ENCODE peak calls at places on chromosomes 11 and 22, in ten cellular contexts. One of them, this sample, is unnamed.

GRCh38 chr11:120413480-120413879 is 77.3 kb downstream of the ARHGEF12 start:
- DNase-seq in HCT116: no peak
- DNase-seq in HL-60: no peak
- DNase-seq in GM12878: no peak
- DNase-seq in breast epithelium: no peak
- DNase-seq in transverse colon: no peak
- DNase-seq in stomach: no peak
- DNase-seq in endothelial cell of umbilical vein: no peak
- DNase-seq in spleen: no peak
- DNase-seq in H1: no peak
- DNase-seq in this sample: no peak

GRCh38 chr11:24267015-24267414 is 229.8 kb upstream of the LUZP2 start:
- DNase-seq in HCT116: no peak
- DNase-seq in HL-60: no peak
- DNase-seq in GM12878: no peak
- DNase-seq in breast epithelium: no peak
- DNase-seq in transverse colon: no peak
- DNase-seq in stomach: no peak
- DNase-seq in endothelial cell of umbilical vein: no peak
- DNase-seq in spleen: no peak
- DNase-seq in H1: no peak
- DNase-seq in this sample: no peak

GRCh38 chr11:65113361-65113756 is 1.7 kb downstream of the TM7SF2 start:
- DNase-seq in HCT116: no peak
- DNase-seq in HL-60: no peak
- DNase-seq in GM12878: no peak
- DNase-seq in breast epithelium: no peak
- DNase-seq in transverse colon: no peak
- DNase-seq in stomach: no peak
- DNase-seq in endothelial cell of umbilical vein: no peak
- DNase-seq in spleen: no peak
- DNase-seq in H1: no peak
- DNase-seq in this sample: peak

GRCh38 chr11:126380909-126381308 is 25.4 kb downstream of the ST3GAL4 start:
- DNase-seq in HCT116: no peak
- DNase-seq in HL-60: no peak
- DNase-seq in GM12878: no peak
- DNase-seq in breast epithelium: no peak
- DNase-seq in transverse colon: no peak
- DNase-seq in stomach: no peak
- DNase-seq in endothelial cell of umbilical vein: no peak
- DNase-seq in spleen: no peak
- DNase-seq in H1: no peak
- DNase-seq in this sample: no peak

GRCh38 chr11:68775951-68776388 is 24.6 kb upstream of the TESMIN start:
- DNase-seq in HCT116: peak
- DNase-seq in HL-60: no peak
- DNase-seq in GM12878: no peak
- DNase-seq in breast epithelium: no peak
- DNase-seq in transverse colon: no peak
- DNase-seq in stomach: no peak
- DNase-seq in endothelial cell of umbilical vein: no peak
- DNase-seq in spleen: no peak
- DNase-seq in H1: no peak
- DNase-seq in this sample: no peak

GRCh38 chr11:131674051-131674755 is 303.8 kb downstream of the NTM start:
- DNase-seq in HCT116: peak
- DNase-seq in HL-60: peak
- DNase-seq in GM12878: no peak
- DNase-seq in breast epithelium: peak
- DNase-seq in transverse colon: peak
- DNase-seq in stomach: peak
- DNase-seq in endothelial cell of umbilical vein: peak
- DNase-seq in spleen: no peak
- DNase-seq in H1: peak
- DNase-seq in this sample: peak

GRCh38 chr22:44584256-44584902 is 86.3 kb upstream of the RTL6 start:
- DNase-seq in HCT116: no peak
- DNase-seq in HL-60: no peak
- DNase-seq in GM12878: no peak
- DNase-seq in breast epithelium: no peak
- DNase-seq in transverse colon: no peak
- DNase-seq in stomach: no peak
- DNase-seq in endothelial cell of umbilical vein: no peak
- DNase-seq in spleen: peak
- DNase-seq in H1: no peak
- DNase-seq in this sample: peak

GRCh38 chr11:131888230-131888826 is 517.9 kb downstream of the NTM start:
- DNase-seq in HCT116: no peak
- DNase-seq in HL-60: no peak
- DNase-seq in GM12878: no peak
- DNase-seq in breast epithelium: peak
- DNase-seq in transverse colon: no peak
- DNase-seq in stomach: no peak
- DNase-seq in endothelial cell of umbilical vein: peak
- DNase-seq in spleen: no peak
- DNase-seq in H1: no peak
- DNase-seq in this sample: no peak

GRCh38 chr22:31520036-31520435 is 23.7 kb downstream of the SFI1 start:
- DNase-seq in HCT116: no peak
- DNase-seq in HL-60: no peak
- DNase-seq in GM12878: no peak
- DNase-seq in breast epithelium: no peak
- DNase-seq in transverse colon: no peak
- DNase-seq in stomach: no peak
- DNase-seq in endothelial cell of umbilical vein: no peak
- DNase-seq in spleen: no peak
- DNase-seq in H1: no peak
- DNase-seq in this sample: no peak

GRCh38 chr11:133181066-133181465 is 351.2 kb downstream of the OPCML start:
- DNase-seq in HCT116: no peak
- DNase-seq in HL-60: no peak
- DNase-seq in GM12878: no peak
- DNase-seq in breast epithelium: no peak
- DNase-seq in transverse colon: no peak
- DNase-seq in stomach: peak
- DNase-seq in endothelial cell of umbilical vein: no peak
- DNase-seq in spleen: no peak
- DNase-seq in H1: no peak
- DNase-seq in this sample: no peak

GRCh38 chr11:20360650-20361049 is 2.9 kb upstream of the HTATIP2 start:
- DNase-seq in HCT116: no peak
- DNase-seq in HL-60: peak
- DNase-seq in GM12878: peak
- DNase-seq in breast epithelium: no peak
- DNase-seq in transverse colon: peak
- DNase-seq in stomach: peak
- DNase-seq in endothelial cell of umbilical vein: no peak
- DNase-seq in spleen: peak
- DNase-seq in H1: no peak
- DNase-seq in this sample: no peak

GRCh38 chr22:39325392-39325932 is 6.0 kb upstream of the RPL3 start:
- DNase-seq in HCT116: no peak
- DNase-seq in HL-60: no peak
- DNase-seq in GM12878: no peak
- DNase-seq in breast epithelium: no peak
- DNase-seq in transverse colon: no peak
- DNase-seq in stomach: no peak
- DNase-seq in endothelial cell of umbilical vein: no peak
- DNase-seq in spleen: no peak
- DNase-seq in H1: no peak
- DNase-seq in this sample: no peak

GRCh38 chr11:63505857-63506528 is at the start of gene LGALS12:
- DNase-seq in HCT116: no peak
- DNase-seq in HL-60: peak
- DNase-seq in GM12878: no peak
- DNase-seq in breast epithelium: no peak
- DNase-seq in transverse colon: no peak
- DNase-seq in stomach: no peak
- DNase-seq in endothelial cell of umbilical vein: no peak
- DNase-seq in spleen: no peak
- DNase-seq in H1: no peak
- DNase-seq in this sample: no peak

GRCh38 chr22:30212363-30212995 is 34.1 kb downstream of the LIF start:
- DNase-seq in HCT116: peak
- DNase-seq in HL-60: peak
- DNase-seq in GM12878: no peak
- DNase-seq in breast epithelium: peak
- DNase-seq in transverse colon: peak
- DNase-seq in stomach: peak
- DNase-seq in endothelial cell of umbilical vein: peak
- DNase-seq in spleen: peak
- DNase-seq in H1: no peak
- DNase-seq in this sample: peak

GRCh38 chr22:25008666-25009065 is 56.1 kb downstream of the KIAA1671 start:
- DNase-seq in HCT116: no peak
- DNase-seq in HL-60: no peak
- DNase-seq in GM12878: peak
- DNase-seq in breast epithelium: no peak
- DNase-seq in transverse colon: no peak
- DNase-seq in stomach: no peak
- DNase-seq in endothelial cell of umbilical vein: no peak
- DNase-seq in spleen: no peak
- DNase-seq in H1: no peak
- DNase-seq in this sample: no peak

GRCh38 chr11:95502522-95502921 is 271.5 kb upstream of the SESN3 start:
- DNase-seq in HCT116: no peak
- DNase-seq in HL-60: no peak
- DNase-seq in GM12878: no peak
- DNase-seq in breast epithelium: no peak
- DNase-seq in transverse colon: no peak
- DNase-seq in stomach: no peak
- DNase-seq in endothelial cell of umbilical vein: no peak
- DNase-seq in spleen: no peak
- DNase-seq in H1: no peak
- DNase-seq in this sample: no peak
- H3K27ac ChIP-seq in HCT116: no peak
- H3K27ac ChIP-seq in HL-60: no peak
- H3K27ac ChIP-seq in GM12878: no peak
- H3K27ac ChIP-seq in breast epithelium: no peak
- H3K27ac ChIP-seq in transverse colon: no peak
- H3K27ac ChIP-seq in stomach: no peak
- H3K27ac ChIP-seq in endothelial cell of umbilical vein: no peak
- H3K27ac ChIP-seq in spleen: no peak
- H3K27ac ChIP-seq in H1: no peak
- H3K27ac ChIP-seq in this sample: no peak

DNA sequence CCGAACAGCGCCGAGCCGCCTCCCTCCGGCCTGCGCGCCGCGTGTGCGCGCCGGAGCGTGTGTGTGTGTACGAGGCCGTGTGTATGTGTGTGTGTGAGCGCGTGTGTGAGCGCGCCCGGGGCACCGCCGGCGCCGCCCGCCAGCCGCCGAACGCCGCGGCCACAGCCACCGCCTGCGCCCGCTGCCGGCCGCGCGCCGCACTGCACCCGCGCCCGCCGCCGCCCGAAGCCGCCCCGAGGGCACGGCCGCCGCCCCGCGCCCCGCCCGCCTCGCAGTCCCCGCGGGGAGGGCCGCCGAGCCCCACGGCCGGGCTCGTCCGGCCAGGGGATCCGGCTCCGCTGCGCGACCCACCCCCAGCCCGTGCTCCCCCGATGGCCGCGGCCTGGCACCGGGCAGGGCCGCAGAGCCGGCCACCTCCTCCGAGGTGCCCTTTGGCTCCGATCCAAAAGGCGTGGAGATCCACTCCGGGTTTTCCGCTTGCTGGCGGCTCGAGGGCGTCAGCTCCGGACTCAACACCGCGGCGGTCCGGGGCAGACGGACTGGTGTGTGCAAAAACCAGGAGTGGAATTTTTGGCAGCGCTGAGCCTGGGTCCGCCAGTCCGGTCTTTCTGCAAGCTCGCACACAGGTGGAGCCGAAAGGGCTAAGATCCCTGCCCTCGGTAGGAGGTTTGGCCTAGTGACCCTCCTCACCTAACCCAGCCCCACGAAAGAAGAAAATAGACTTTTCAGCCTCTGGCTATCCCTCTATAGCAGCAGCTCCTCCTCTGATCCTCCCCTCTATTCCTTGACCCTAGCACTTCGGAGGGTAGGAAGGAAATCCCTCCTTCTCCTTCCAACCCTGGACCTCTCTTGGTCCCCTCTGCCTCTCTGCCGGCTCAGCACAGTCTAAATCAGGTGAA is at the start of gene SYT7:
- DNase-seq in HCT116: peak
- DNase-seq in HL-60: peak
- DNase-seq in GM12878: peak
- DNase-seq in breast epithelium: peak
- DNase-seq in transverse colon: peak
- DNase-seq in stomach: peak
- DNase-seq in endothelial cell of umbilical vein: peak
- DNase-seq in spleen: peak
- DNase-seq in H1: peak
- DNase-seq in this sample: peak
- TF ChIP-seq POLR2AphosphoS5 in HCT116: peak
- TF ChIP-seq POLR2AphosphoS5 in HL-60: no peak
- TF ChIP-seq POLR2AphosphoS5 in GM12878: no peak
- TF ChIP-seq POLR2AphosphoS5 in breast epithelium: peak
- TF ChIP-seq POLR2AphosphoS5 in transverse colon: peak
- TF ChIP-seq POLR2AphosphoS5 in stomach: peak
- TF ChIP-seq POLR2AphosphoS5 in endothelial cell of umbilical vein: no peak
- TF ChIP-seq POLR2AphosphoS5 in spleen: peak
- TF ChIP-seq POLR2AphosphoS5 in H1: peak
- TF ChIP-seq POLR2AphosphoS5 in this sample: no peak

GRCh38 chr22:21003782-21004181 is 1.9 kb upstream of the THAP7 start:
- DNase-seq in HCT116: no peak
- DNase-seq in HL-60: no peak
- DNase-seq in GM12878: no peak
- DNase-seq in breast epithelium: no peak
- DNase-seq in transverse colon: peak
- DNase-seq in stomach: no peak
- DNase-seq in endothelial cell of umbilical vein: no peak
- DNase-seq in spleen: no peak
- DNase-seq in H1: no peak
- DNase-seq in this sample: no peak
- H3K27ac ChIP-seq in HCT116: peak
- H3K27ac ChIP-seq in HL-60: no peak
- H3K27ac ChIP-seq in GM12878: no peak
- H3K27ac ChIP-seq in breast epithelium: no peak
- H3K27ac ChIP-seq in transverse colon: peak
- H3K27ac ChIP-seq in stomach: peak
- H3K27ac ChIP-seq in endothelial cell of umbilical vein: no peak
- H3K27ac ChIP-seq in spleen: no peak
- H3K27ac ChIP-seq in H1: no peak
- H3K27ac ChIP-seq in this sample: peak

DNA sequence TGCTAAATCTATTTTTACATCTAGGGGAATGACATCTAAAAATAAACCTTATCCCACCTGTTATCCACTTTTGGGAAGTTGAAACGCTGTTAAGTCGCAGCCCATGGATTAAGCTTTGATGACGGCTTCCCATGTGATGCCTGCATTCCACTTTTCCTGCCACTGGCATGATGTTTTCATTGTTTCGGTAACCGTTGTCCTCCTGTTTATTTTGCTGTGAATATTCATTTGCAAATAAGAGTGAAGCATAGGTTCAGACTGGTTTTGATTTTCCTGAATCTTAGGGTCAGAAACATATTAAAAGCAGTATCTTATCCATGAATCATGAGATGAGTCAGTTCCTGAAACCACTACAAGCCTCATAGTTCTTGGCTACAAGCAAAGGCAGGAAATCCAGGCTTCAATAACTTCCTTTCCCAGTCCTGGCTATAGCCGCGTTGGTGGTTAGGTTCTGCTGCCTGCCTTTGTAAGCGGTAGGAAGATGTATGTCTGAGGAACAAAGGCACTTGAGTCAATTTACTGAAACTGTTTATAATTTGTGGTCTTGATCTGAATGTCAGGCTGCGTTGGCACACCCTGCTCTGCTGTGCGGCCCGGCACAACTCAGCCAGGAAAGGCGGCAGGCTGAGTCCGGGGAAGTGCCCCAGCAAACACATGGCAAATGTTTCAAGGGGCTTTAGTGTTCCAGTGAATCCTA is 19.4 kb downstream of the TEAD1 start:
- DNase-seq in HCT116: peak
- DNase-seq in HL-60: peak
- DNase-seq in GM12878: no peak
- DNase-seq in breast epithelium: peak
- DNase-seq in transverse colon: peak
- DNase-seq in stomach: peak
- DNase-seq in endothelial cell of umbilical vein: peak
- DNase-seq in spleen: no peak
- DNase-seq in H1: no peak
- DNase-seq in this sample: peak
- TF ChIP-seq POLR2AphosphoS5 in HCT116: peak
- TF ChIP-seq POLR2AphosphoS5 in HL-60: no peak
- TF ChIP-seq POLR2AphosphoS5 in GM12878: no peak
- TF ChIP-seq POLR2AphosphoS5 in breast epithelium: peak
- TF ChIP-seq POLR2AphosphoS5 in transverse colon: peak
- TF ChIP-seq POLR2AphosphoS5 in stomach: peak
- TF ChIP-seq POLR2AphosphoS5 in endothelial cell of umbilical vein: peak
- TF ChIP-seq POLR2AphosphoS5 in spleen: peak
- TF ChIP-seq POLR2AphosphoS5 in H1: no peak
- TF ChIP-seq POLR2AphosphoS5 in this sample: peak